ENCODE peak calls at places on chromosome X, in eight cellular contexts. One of them, this sample, is unnamed.

GRCh38 chrX:72105436-72105835 is 26.3 kb downstream of the RTL5 start:
- DNase-seq in ovary: no peak
- DNase-seq in body of pancreas: no peak
- DNase-seq in heart left ventricle: no peak
- DNase-seq in transverse colon: no peak
- DNase-seq in stomach: no peak
- DNase-seq in adrenal gland: no peak
- DNase-seq in NB4: no peak
- DNase-seq in this sample: no peak

GRCh38 chrX:103107836-103108235 is 14.9 kb upstream of the NXF3 start:
- DNase-seq in transverse colon: no peak
- DNase-seq in body of pancreas: peak
- DNase-seq in stomach: no peak
- DNase-seq in ovary: no peak
- DNase-seq in NB4: no peak
- DNase-seq in heart left ventricle: no peak
- DNase-seq in adrenal gland: no peak
- DNase-seq in this sample: no peak

GRCh38 chrX:129651756-129652564 is 2.8 kb downstream of the APLN start:
- DNase-seq in heart left ventricle: no peak
- DNase-seq in ovary: no peak
- DNase-seq in transverse colon: no peak
- DNase-seq in NB4: no peak
- DNase-seq in adrenal gland: no peak
- DNase-seq in stomach: peak
- DNase-seq in body of pancreas: no peak
- DNase-seq in this sample: no peak

GRCh38 chrX:83535417-83536244 is 27.5 kb downstream of the POU3F4 start:
- DNase-seq in NB4: no peak
- DNase-seq in ovary: no peak
- DNase-seq in heart left ventricle: no peak
- DNase-seq in transverse colon: no peak
- DNase-seq in adrenal gland: no peak
- DNase-seq in stomach: no peak
- DNase-seq in body of pancreas: no peak
- DNase-seq in this sample: no peak

GRCh38 chrX:2935364-2935748 is 6.2 kb upstream of the ARSD start:
- DNase-seq in ovary: no peak
- DNase-seq in body of pancreas: no peak
- DNase-seq in heart left ventricle: no peak
- DNase-seq in NB4: peak
- DNase-seq in stomach: no peak
- DNase-seq in transverse colon: no peak
- DNase-seq in adrenal gland: no peak
- DNase-seq in this sample: no peak

GRCh38 chrX:32137525-32137924 is 1065.7 kb upstream of the FTHL17 start:
- DNase-seq in heart left ventricle: peak
- DNase-seq in NB4: peak
- DNase-seq in transverse colon: no peak
- DNase-seq in ovary: peak
- DNase-seq in body of pancreas: no peak
- DNase-seq in adrenal gland: peak
- DNase-seq in stomach: no peak
- DNase-seq in this sample: peak

GRCh38 chrX:153029162-153029561 is 27.1 kb upstream of the PNMA3 start:
- DNase-seq in NB4: no peak
- DNase-seq in transverse colon: no peak
- DNase-seq in ovary: no peak
- DNase-seq in adrenal gland: no peak
- DNase-seq in body of pancreas: no peak
- DNase-seq in heart left ventricle: no peak
- DNase-seq in stomach: no peak
- DNase-seq in this sample: no peak

GRCh38 chrX:46912673-46913491 is 661 bp downstream of the JADE3 start:
- DNase-seq in NB4: peak
- DNase-seq in transverse colon: peak
- DNase-seq in heart left ventricle: peak
- DNase-seq in ovary: peak
- DNase-seq in stomach: peak
- DNase-seq in body of pancreas: peak
- DNase-seq in adrenal gland: peak
- DNase-seq in this sample: peak

GRCh38 chrX:97629597-97629985 is 745.9 kb downstream of the RPA4 start:
- DNase-seq in transverse colon: no peak
- DNase-seq in adrenal gland: no peak
- DNase-seq in stomach: no peak
- DNase-seq in ovary: no peak
- DNase-seq in body of pancreas: no peak
- DNase-seq in heart left ventricle: no peak
- DNase-seq in NB4: no peak
- DNase-seq in this sample: no peak

GRCh38 chrX:20046864-20047263 is 56.0 kb upstream of the BCLAF3 start:
- DNase-seq in NB4: no peak
- DNase-seq in body of pancreas: no peak
- DNase-seq in transverse colon: no peak
- DNase-seq in ovary: no peak
- DNase-seq in adrenal gland: no peak
- DNase-seq in stomach: no peak
- DNase-seq in heart left ventricle: no peak
- DNase-seq in this sample: no peak

GRCh38 chrX:87661761-87662160 is 144.2 kb downstream of the KLHL4 start:
- DNase-seq in NB4: no peak
- DNase-seq in adrenal gland: no peak
- DNase-seq in heart left ventricle: no peak
- DNase-seq in stomach: no peak
- DNase-seq in transverse colon: no peak
- DNase-seq in ovary: no peak
- DNase-seq in body of pancreas: no peak
- DNase-seq in this sample: no peak

GRCh38 chrX:85963736-85964135 is 83.6 kb downstream of the CHM start:
- DNase-seq in ovary: no peak
- DNase-seq in NB4: peak
- DNase-seq in body of pancreas: no peak
- DNase-seq in stomach: no peak
- DNase-seq in transverse colon: no peak
- DNase-seq in heart left ventricle: no peak
- DNase-seq in adrenal gland: no peak
- DNase-seq in this sample: no peak

GRCh38 chrX:64853424-64853823 is 122.8 kb downstream of the ZC4H2 start:
- DNase-seq in adrenal gland: no peak
- DNase-seq in heart left ventricle: no peak
- DNase-seq in body of pancreas: no peak
- DNase-seq in stomach: no peak
- DNase-seq in NB4: no peak
- DNase-seq in transverse colon: no peak
- DNase-seq in ovary: no peak
- DNase-seq in this sample: no peak

GRCh38 chrX:88830113-88830512 is 83.1 kb downstream of the CPXCR1 start:
- DNase-seq in ovary: no peak
- DNase-seq in NB4: no peak
- DNase-seq in body of pancreas: no peak
- DNase-seq in stomach: no peak
- DNase-seq in heart left ventricle: no peak
- DNase-seq in adrenal gland: no peak
- DNase-seq in transverse colon: no peak
- DNase-seq in this sample: no peak

GRCh38 chrX:98607739-98608138 is 1724.0 kb downstream of the RPA4 start:
- DNase-seq in body of pancreas: no peak
- DNase-seq in transverse colon: no peak
- DNase-seq in stomach: no peak
- DNase-seq in ovary: no peak
- DNase-seq in heart left ventricle: no peak
- DNase-seq in NB4: no peak
- DNase-seq in adrenal gland: no peak
- DNase-seq in this sample: no peak

GRCh38 chrX:6557690-6558089 is 22.8 kb upstream of the VCX3A start:
- DNase-seq in NB4: no peak
- DNase-seq in stomach: no peak
- DNase-seq in ovary: no peak
- DNase-seq in adrenal gland: no peak
- DNase-seq in body of pancreas: no peak
- DNase-seq in transverse colon: no peak
- DNase-seq in heart left ventricle: no peak
- DNase-seq in this sample: no peak

GRCh38 chrX:9352243-9352642 is 112.6 kb upstream of the TBL1X start:
- DNase-seq in NB4: no peak
- DNase-seq in transverse colon: no peak
- DNase-seq in ovary: no peak
- DNase-seq in heart left ventricle: no peak
- DNase-seq in body of pancreas: no peak
- DNase-seq in adrenal gland: no peak
- DNase-seq in stomach: no peak
- DNase-seq in this sample: peak
- TF ChIP-seq POLR2A in NB4: no peak
- TF ChIP-seq POLR2A in transverse colon: no peak
- TF ChIP-seq POLR2A in ovary: no peak
- TF ChIP-seq POLR2A in heart left ventricle: no peak
- TF ChIP-seq POLR2A in body of pancreas: no peak
- TF ChIP-seq POLR2A in adrenal gland: no peak
- TF ChIP-seq POLR2A in stomach: no peak
- TF ChIP-seq POLR2A in this sample: no peak

GRCh38 chrX:149539283-149540132 is 1.3 kb upstream of the EOLA1 start:
- DNase-seq in adrenal gland: peak
- DNase-seq in transverse colon: peak
- DNase-seq in ovary: peak
- DNase-seq in body of pancreas: peak
- DNase-seq in NB4: peak
- DNase-seq in heart left ventricle: peak
- DNase-seq in stomach: peak
- DNase-seq in this sample: peak

GRCh38 chrX:149540133-149540620 is 635 bp upstream of the EOLA1 start:
- DNase-seq in heart left ventricle: peak
- DNase-seq in stomach: peak
- DNase-seq in NB4: peak
- DNase-seq in body of pancreas: peak
- DNase-seq in transverse colon: peak
- DNase-seq in adrenal gland: peak
- DNase-seq in ovary: peak
- DNase-seq in this sample: peak

GRCh38 chrX:149541521-149542047 is 772 bp downstream of the EOLA1 start:
- DNase-seq in stomach: no peak
- DNase-seq in heart left ventricle: no peak
- DNase-seq in adrenal gland: no peak
- DNase-seq in NB4: peak
- DNase-seq in transverse colon: no peak
- DNase-seq in ovary: no peak
- DNase-seq in body of pancreas: no peak
- DNase-seq in this sample: peak

DNA sequence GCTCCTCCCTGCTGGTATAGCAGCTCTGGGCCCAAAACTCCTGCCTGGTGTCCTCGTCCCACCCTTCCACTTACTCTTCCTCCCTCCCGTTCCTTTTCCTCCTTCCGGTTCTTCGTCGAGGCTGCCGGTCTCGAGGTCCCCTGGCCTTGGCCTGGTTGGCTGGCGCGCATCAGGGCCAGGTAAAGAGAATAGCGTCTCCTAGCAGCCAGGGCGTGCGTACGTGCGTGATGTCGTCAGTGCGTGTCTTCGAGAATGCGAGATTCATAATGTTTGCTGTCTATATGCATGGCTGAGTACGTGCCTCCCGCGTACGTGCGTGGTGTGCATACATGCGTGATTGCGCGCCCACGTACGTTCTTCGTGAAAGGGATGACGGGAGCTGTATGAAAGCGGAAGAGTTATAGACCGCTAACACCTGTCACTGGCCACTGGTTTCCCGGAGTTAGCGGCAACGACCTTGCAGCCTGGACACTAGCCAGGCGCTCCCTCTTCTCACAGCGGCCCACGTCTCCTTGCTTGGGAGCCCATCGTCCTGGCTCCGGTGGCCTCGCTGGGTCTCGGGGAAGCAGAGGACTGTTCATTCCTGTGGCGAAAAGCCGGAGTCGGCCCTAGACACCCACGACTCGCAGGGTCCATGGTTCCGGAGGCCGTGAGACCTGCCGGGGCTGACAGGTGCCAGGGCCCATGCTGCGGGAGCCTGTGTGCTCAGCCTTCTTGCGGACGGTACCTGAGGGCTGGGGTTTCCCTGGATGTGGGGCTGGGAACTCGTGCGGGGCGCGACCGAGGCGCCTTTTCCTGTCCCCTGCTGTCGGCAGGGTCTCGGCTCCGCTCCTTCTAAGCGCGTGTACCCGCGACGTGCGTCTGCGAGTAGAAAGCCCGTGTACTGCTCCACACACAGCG is at the start of gene EOLA1:
- DNase-seq in adrenal gland: peak
- DNase-seq in transverse colon: peak
- DNase-seq in heart left ventricle: peak
- DNase-seq in stomach: peak
- DNase-seq in ovary: no peak
- DNase-seq in body of pancreas: peak
- DNase-seq in NB4: peak
- DNase-seq in this sample: peak
- TF ChIP-seq POLR2A in adrenal gland: peak
- TF ChIP-seq POLR2A in transverse colon: peak
- TF ChIP-seq POLR2A in heart left ventricle: no peak
- TF ChIP-seq POLR2A in stomach: no peak
- TF ChIP-seq POLR2A in ovary: peak
- TF ChIP-seq POLR2A in body of pancreas: peak
- TF ChIP-seq POLR2A in NB4: peak
- TF ChIP-seq POLR2A in this sample: peak

GRCh38 chrX:16089086-16089485 is 34.3 kb upstream of the GRPR start:
- DNase-seq in transverse colon: no peak
- DNase-seq in body of pancreas: no peak
- DNase-seq in heart left ventricle: no peak
- DNase-seq in stomach: no peak
- DNase-seq in adrenal gland: no peak
- DNase-seq in NB4: no peak
- DNase-seq in ovary: no peak
- DNase-seq in this sample: no peak
- TF ChIP-seq POLR2A in transverse colon: no peak
- TF ChIP-seq POLR2A in body of pancreas: no peak
- TF ChIP-seq POLR2A in heart left ventricle: no peak
- TF ChIP-seq POLR2A in stomach: no peak
- TF ChIP-seq POLR2A in adrenal gland: no peak
- TF ChIP-seq POLR2A in NB4: no peak
- TF ChIP-seq POLR2A in ovary: no peak
- TF ChIP-seq POLR2A in this sample: no peak

DNA sequence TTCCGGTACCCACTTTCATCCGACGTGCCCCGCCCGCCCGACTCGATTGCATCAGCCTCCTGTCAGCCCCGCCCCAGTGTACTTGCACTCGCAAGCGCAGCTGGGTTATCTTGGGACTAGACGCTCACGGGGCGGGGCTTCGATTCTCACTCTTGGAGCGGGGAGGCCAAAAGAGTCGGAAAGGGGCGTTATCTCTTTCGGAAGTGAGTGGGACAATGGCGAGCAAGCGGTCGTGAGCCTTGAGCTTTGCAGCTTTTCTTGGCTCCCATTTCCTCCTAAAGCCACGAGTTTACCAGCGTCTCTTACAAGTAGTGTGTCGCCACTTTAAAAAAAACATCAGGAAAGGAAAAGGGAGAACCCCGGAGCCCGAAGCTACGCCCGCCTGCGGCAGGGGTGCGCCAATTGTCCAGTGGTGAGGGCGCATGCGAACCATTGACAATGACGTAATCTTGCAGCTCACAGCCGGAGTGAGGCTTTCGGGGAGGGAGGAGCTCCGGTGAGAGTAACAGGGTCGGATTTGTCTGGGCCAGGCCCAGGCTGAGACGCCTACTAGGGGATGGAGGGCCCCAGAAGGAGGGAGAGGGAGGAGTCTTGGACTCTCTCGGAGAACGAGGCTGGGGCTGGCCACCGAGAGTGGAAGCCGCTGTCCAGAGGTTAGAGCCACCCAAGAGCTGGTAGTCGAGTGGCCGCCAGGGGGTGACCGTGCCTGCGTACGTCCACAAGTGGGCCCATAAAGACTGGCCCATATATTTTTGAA is 109.5 kb downstream of the GNL3L start:
- DNase-seq in adrenal gland: peak
- DNase-seq in stomach: peak
- DNase-seq in heart left ventricle: peak
- DNase-seq in transverse colon: peak
- DNase-seq in NB4: peak
- DNase-seq in body of pancreas: peak
- DNase-seq in ovary: peak
- DNase-seq in this sample: peak
- TF ChIP-seq POLR2A in adrenal gland: peak
- TF ChIP-seq POLR2A in stomach: peak
- TF ChIP-seq POLR2A in heart left ventricle: no peak
- TF ChIP-seq POLR2A in transverse colon: peak
- TF ChIP-seq POLR2A in NB4: peak
- TF ChIP-seq POLR2A in body of pancreas: peak
- TF ChIP-seq POLR2A in ovary: peak
- TF ChIP-seq POLR2A in this sample: peak